ENCODE peak calls at places on chromosomes 4 and X, in four cellular contexts. U is NCI-H774, L is cardiac fibroblast, K is Peyer's patch. F is an unnamed sample.

GRCh38 chr4:123649644-123650356 is 253.2 kb downstream of the SPRY1 start:
- DNase-seq in U (peak), L (peak), K (no peak), F (no peak)

GRCh38 chrX:67700607-67701006 is 156.8 kb downstream of the AR start:
- DNase-seq in U (no peak), L (no peak), K (no peak), F (no peak)

GRCh38 chr4:69718376-69719293 is 41.8 kb downstream of the SULT1B1 start:
- DNase-seq in U (no peak), L (peak), K (no peak), F (no peak)

GRCh38 chr4:120070191-120070590 is 3.5 kb upstream of the MAD2L1 start:
- DNase-seq in U (no peak), L (peak), K (no peak), F (no peak)

GRCh38 chr4:38565271-38566199 is 98.5 kb upstream of the KLF3 start:
- DNase-seq in U (peak), L (peak), K (no peak), F (no peak)

GRCh38 chr4:123300222-123300621 is 96.4 kb upstream of the SPRY1 start:
- DNase-seq in U (no peak), L (no peak), K (no peak), F (no peak)

GRCh38 chrX:135890087-135890585 is 3.1 kb downstream of the CT45A10 start:
- DNase-seq in U (no peak), L (no peak), K (no peak), F (no peak)

GRCh38 chrX:13126785-13127184 is 82.4 kb upstream of the FAM9C start:
- DNase-seq in U (no peak), L (no peak), K (no peak), F (no peak)

GRCh38 chr4:119559044-119559647 is 69.5 kb downstream of the PDE5A start:
- DNase-seq in U (no peak), L (peak), K (no peak), F (peak)

GRCh38 chr4:78379991-78380739 is 171.4 kb upstream of the ANXA3 start:
- DNase-seq in U (no peak), L (no peak), K (no peak), F (no peak)

GRCh38 chr4:25951390-25951952 is 37.5 kb downstream of the SMIM20 start:
- DNase-seq in U (no peak), L (no peak), K (no peak), F (no peak)

GRCh38 chrX:153582896-153583295 is 16.0 kb downstream of the CCNQ start:
- DNase-seq in U (no peak), L (peak), K (no peak), F (peak)

GRCh38 chrX:121851033-121851432 is 803.6 kb downstream of the GLUD2 start:
- DNase-seq in U (peak), L (peak), K (no peak), F (no peak)

GRCh38 chr4:98601719-98602118 is 56.7 kb downstream of the TSPAN5 start:
- DNase-seq in U (no peak), L (peak), K (no peak), F (no peak)

GRCh38 chr4:133150643-133151300 is 1.7 kb downstream of the PCDH10 start:
- DNase-seq in U (no peak), L (no peak), K (no peak), F (no peak)

GRCh38 chrX:78622834-78623233 is 36.3 kb downstream of the RTL3 start:
- DNase-seq in U (no peak), L (no peak), K (no peak), F (no peak)

GRCh38 chr4:1992468-1993168 is 16.2 kb downstream of the NELFA start:
- DNase-seq in U (no peak), L (no peak), K (no peak), F (no peak)

GRCh38 chrX:129637217-129638109 is 17.3 kb downstream of the APLN start:
- DNase-seq in U (peak), L (peak), K (peak), F (peak)

GRCh38 chr4:139144161-139144859 is 32.7 kb downstream of the ELF2 start:
- DNase-seq in U (no peak), L (peak), K (no peak), F (no peak)

GRCh38 chr4:181674315-181674714 is 568.9 kb upstream of the TENM3 start:
- DNase-seq in U (no peak), L (peak), K (no peak), F (no peak)

GRCh38 chr4:111174331-111174730 is 551.5 kb upstream of the PITX2 start:
- DNase-seq in U (no peak), L (no peak), K (no peak), F (no peak)

GRCh38 chrX:329291-329910 is 10.8 kb upstream of the GTPBP6 start:
- DNase-seq in U (no peak), L (no peak), K (no peak), F (no peak)

GRCh38 chrX:69238153-69238959 is 73.1 kb upstream of the PJA1 start:
- DNase-seq in U (no peak), L (no peak), K (no peak), F (no peak)

GRCh38 chr4:105822061-105822460 is 73.2 kb upstream of the NPNT start:
- DNase-seq in U (no peak), L (no peak), K (no peak), F (no peak)

F was measured in Karpas-422.